ENCODE peak calls at places on chromosomes 3 and 15, in nine cellular contexts. One of them, this sample, is unnamed.

GRCh38 chr3:157073810-157074209 is 86.1 kb downstream of the CCNL1 start:
- DNase-seq in thoracic aorta: no peak
- DNase-seq in cardiac fibroblast: peak
- DNase-seq in hepatocyte: no peak
- DNase-seq in AG09309: peak
- DNase-seq in CD8-positive, alpha-beta T cell: no peak
- DNase-seq in MCF 10A: no peak
- DNase-seq in HFFc6: peak
- DNase-seq in type B pancreatic cell: no peak
- DNase-seq in this sample: no peak

GRCh38 chr3:9448643-9449042 is 51.2 kb downstream of the SETD5 start:
- DNase-seq in AG09309: no peak
- DNase-seq in HFFc6: peak
- DNase-seq in CD8-positive, alpha-beta T cell: no peak
- DNase-seq in MCF 10A: no peak
- DNase-seq in hepatocyte: no peak
- DNase-seq in thoracic aorta: no peak
- DNase-seq in type B pancreatic cell: no peak
- DNase-seq in cardiac fibroblast: no peak
- DNase-seq in this sample: no peak

GRCh38 chr3:5007873-5008272 is 28.6 kb downstream of the BHLHE40 start:
- DNase-seq in thoracic aorta: no peak
- DNase-seq in CD8-positive, alpha-beta T cell: no peak
- DNase-seq in cardiac fibroblast: no peak
- DNase-seq in AG09309: no peak
- DNase-seq in type B pancreatic cell: no peak
- DNase-seq in MCF 10A: no peak
- DNase-seq in hepatocyte: no peak
- DNase-seq in HFFc6: no peak
- DNase-seq in this sample: no peak

GRCh38 chr15:28989239-28989830 is 103.6 kb downstream of the APBA2 start:
- DNase-seq in thoracic aorta: no peak
- DNase-seq in type B pancreatic cell: no peak
- DNase-seq in MCF 10A: no peak
- DNase-seq in HFFc6: no peak
- DNase-seq in AG09309: no peak
- DNase-seq in CD8-positive, alpha-beta T cell: no peak
- DNase-seq in cardiac fibroblast: no peak
- DNase-seq in hepatocyte: no peak
- DNase-seq in this sample: no peak

GRCh38 chr3:127762077-127762786 is 60.1 kb downstream of the MGLL start:
- DNase-seq in AG09309: no peak
- DNase-seq in type B pancreatic cell: no peak
- DNase-seq in thoracic aorta: no peak
- DNase-seq in cardiac fibroblast: peak
- DNase-seq in CD8-positive, alpha-beta T cell: no peak
- DNase-seq in MCF 10A: no peak
- DNase-seq in hepatocyte: no peak
- DNase-seq in HFFc6: no peak
- DNase-seq in this sample: peak

GRCh38 chr3:120299403-120299802 is 14.4 kb upstream of the GPR156 start:
- DNase-seq in HFFc6: no peak
- DNase-seq in cardiac fibroblast: no peak
- DNase-seq in type B pancreatic cell: no peak
- DNase-seq in thoracic aorta: no peak
- DNase-seq in AG09309: no peak
- DNase-seq in CD8-positive, alpha-beta T cell: no peak
- DNase-seq in hepatocyte: no peak
- DNase-seq in MCF 10A: peak
- DNase-seq in this sample: no peak

GRCh38 chr3:4982773-4983738 is 3.8 kb downstream of the BHLHE40 start:
- DNase-seq in cardiac fibroblast: peak
- DNase-seq in hepatocyte: no peak
- DNase-seq in CD8-positive, alpha-beta T cell: no peak
- DNase-seq in AG09309: no peak
- DNase-seq in type B pancreatic cell: no peak
- DNase-seq in MCF 10A: peak
- DNase-seq in HFFc6: no peak
- DNase-seq in thoracic aorta: no peak
- DNase-seq in this sample: no peak

GRCh38 chr3:15051531-15051930 is 13.6 kb downstream of the MRPS25 start:
- DNase-seq in AG09309: no peak
- DNase-seq in MCF 10A: peak
- DNase-seq in hepatocyte: peak
- DNase-seq in HFFc6: peak
- DNase-seq in cardiac fibroblast: peak
- DNase-seq in type B pancreatic cell: no peak
- DNase-seq in thoracic aorta: no peak
- DNase-seq in CD8-positive, alpha-beta T cell: no peak
- DNase-seq in this sample: peak

GRCh38 chr3:104519968-104520655 is 846.6 kb upstream of the ALCAM start:
- DNase-seq in HFFc6: no peak
- DNase-seq in thoracic aorta: no peak
- DNase-seq in hepatocyte: no peak
- DNase-seq in CD8-positive, alpha-beta T cell: no peak
- DNase-seq in cardiac fibroblast: no peak
- DNase-seq in type B pancreatic cell: no peak
- DNase-seq in MCF 10A: no peak
- DNase-seq in AG09309: no peak
- DNase-seq in this sample: peak

GRCh38 chr15:63615935-63616334 is 18.7 kb downstream of the FBXL22 start:
- DNase-seq in type B pancreatic cell: no peak
- DNase-seq in HFFc6: no peak
- DNase-seq in AG09309: no peak
- DNase-seq in MCF 10A: no peak
- DNase-seq in hepatocyte: no peak
- DNase-seq in thoracic aorta: no peak
- DNase-seq in cardiac fibroblast: no peak
- DNase-seq in CD8-positive, alpha-beta T cell: no peak
- DNase-seq in this sample: no peak

GRCh38 chr15:28123408-28124023 is 24.4 kb upstream of the OCA2 start:
- DNase-seq in MCF 10A: peak
- DNase-seq in hepatocyte: peak
- DNase-seq in HFFc6: peak
- DNase-seq in type B pancreatic cell: no peak
- DNase-seq in AG09309: no peak
- DNase-seq in cardiac fibroblast: peak
- DNase-seq in CD8-positive, alpha-beta T cell: no peak
- DNase-seq in thoracic aorta: no peak
- DNase-seq in this sample: peak

GRCh38 chr3:195877767-195878423 is 30.5 kb downstream of the TNK2 start:
- DNase-seq in CD8-positive, alpha-beta T cell: no peak
- DNase-seq in cardiac fibroblast: no peak
- DNase-seq in type B pancreatic cell: no peak
- DNase-seq in MCF 10A: no peak
- DNase-seq in HFFc6: no peak
- DNase-seq in AG09309: no peak
- DNase-seq in hepatocyte: no peak
- DNase-seq in thoracic aorta: no peak
- DNase-seq in this sample: no peak

GRCh38 chr3:169627073-169627472 is 36.4 kb downstream of the MECOM start:
- DNase-seq in HFFc6: no peak
- DNase-seq in type B pancreatic cell: no peak
- DNase-seq in CD8-positive, alpha-beta T cell: no peak
- DNase-seq in MCF 10A: no peak
- DNase-seq in cardiac fibroblast: no peak
- DNase-seq in AG09309: no peak
- DNase-seq in thoracic aorta: no peak
- DNase-seq in hepatocyte: no peak
- DNase-seq in this sample: no peak

GRCh38 chr3:99578339-99578970 is 59.9 kb upstream of the COL8A1 start:
- DNase-seq in type B pancreatic cell: no peak
- DNase-seq in CD8-positive, alpha-beta T cell: no peak
- DNase-seq in cardiac fibroblast: no peak
- DNase-seq in HFFc6: no peak
- DNase-seq in hepatocyte: no peak
- DNase-seq in thoracic aorta: no peak
- DNase-seq in AG09309: no peak
- DNase-seq in MCF 10A: no peak
- DNase-seq in this sample: no peak

GRCh38 chr15:38536201-38536676 is 28.4 kb downstream of the RASGRP1 start:
- DNase-seq in hepatocyte: no peak
- DNase-seq in cardiac fibroblast: peak
- DNase-seq in thoracic aorta: no peak
- DNase-seq in HFFc6: peak
- DNase-seq in type B pancreatic cell: no peak
- DNase-seq in MCF 10A: no peak
- DNase-seq in AG09309: peak
- DNase-seq in CD8-positive, alpha-beta T cell: no peak
- DNase-seq in this sample: no peak

GRCh38 chr3:118607915-118608820 is 426.5 kb downstream of the IGSF11 start:
- DNase-seq in thoracic aorta: no peak
- DNase-seq in AG09309: no peak
- DNase-seq in type B pancreatic cell: no peak
- DNase-seq in hepatocyte: no peak
- DNase-seq in CD8-positive, alpha-beta T cell: no peak
- DNase-seq in MCF 10A: no peak
- DNase-seq in cardiac fibroblast: no peak
- DNase-seq in HFFc6: no peak
- DNase-seq in this sample: no peak

GRCh38 chr15:73368301-73369072 is at the start of gene HCN4:
- DNase-seq in hepatocyte: peak
- DNase-seq in AG09309: no peak
- DNase-seq in cardiac fibroblast: no peak
- DNase-seq in MCF 10A: no peak
- DNase-seq in thoracic aorta: no peak
- DNase-seq in type B pancreatic cell: no peak
- DNase-seq in HFFc6: no peak
- DNase-seq in CD8-positive, alpha-beta T cell: no peak
- DNase-seq in this sample: no peak

GRCh38 chr3:14476583-14477265 is 63.4 kb downstream of the GRIP2 start:
- DNase-seq in AG09309: no peak
- DNase-seq in type B pancreatic cell: no peak
- DNase-seq in hepatocyte: no peak
- DNase-seq in cardiac fibroblast: no peak
- DNase-seq in CD8-positive, alpha-beta T cell: no peak
- DNase-seq in thoracic aorta: no peak
- DNase-seq in HFFc6: no peak
- DNase-seq in MCF 10A: no peak
- DNase-seq in this sample: no peak

GRCh38 chr3:153173758-153174516 is 11.9 kb downstream of the RAP2B start:
- DNase-seq in MCF 10A: peak
- DNase-seq in cardiac fibroblast: peak
- DNase-seq in HFFc6: peak
- DNase-seq in type B pancreatic cell: no peak
- DNase-seq in CD8-positive, alpha-beta T cell: no peak
- DNase-seq in thoracic aorta: no peak
- DNase-seq in hepatocyte: no peak
- DNase-seq in AG09309: no peak
- DNase-seq in this sample: no peak

GRCh38 chr15:56249080-56249479 is 5.4 kb upstream of the RFX7 start:
- DNase-seq in MCF 10A: peak
- DNase-seq in thoracic aorta: no peak
- DNase-seq in cardiac fibroblast: peak
- DNase-seq in HFFc6: peak
- DNase-seq in hepatocyte: peak
- DNase-seq in AG09309: peak
- DNase-seq in type B pancreatic cell: no peak
- DNase-seq in CD8-positive, alpha-beta T cell: no peak
- DNase-seq in this sample: no peak
- TF ChIP-seq CTCF in MCF 10A: peak
- TF ChIP-seq CTCF in thoracic aorta: no peak
- TF ChIP-seq CTCF in cardiac fibroblast: peak
- TF ChIP-seq CTCF in HFFc6: peak
- TF ChIP-seq CTCF in hepatocyte: peak
- TF ChIP-seq CTCF in AG09309: peak
- TF ChIP-seq CTCF in type B pancreatic cell: peak
- TF ChIP-seq CTCF in CD8-positive, alpha-beta T cell: no peak
- TF ChIP-seq CTCF in this sample: peak

DNA sequence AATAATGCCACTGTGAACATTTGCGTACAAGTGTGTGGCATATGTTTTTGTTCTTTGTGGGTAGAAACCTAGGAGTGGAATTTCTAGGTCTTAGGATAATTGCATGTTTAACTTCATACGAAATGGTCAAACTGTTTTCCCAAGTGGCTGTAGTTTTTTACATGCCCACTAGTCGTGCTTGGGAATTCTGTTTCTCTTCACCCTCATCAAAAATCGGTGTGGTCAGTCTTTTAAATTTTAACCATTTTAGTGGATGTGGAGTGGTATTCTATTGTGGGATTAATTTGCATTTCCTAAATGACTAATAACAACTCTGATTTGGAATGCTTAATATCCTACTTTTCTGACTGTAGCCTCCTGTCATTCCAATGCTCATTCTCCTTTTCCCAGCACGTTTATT is 27.6 kb downstream of the ZFAND6 start:
- DNase-seq in thoracic aorta: no peak
- DNase-seq in type B pancreatic cell: no peak
- DNase-seq in CD8-positive, alpha-beta T cell: no peak
- DNase-seq in cardiac fibroblast: no peak
- DNase-seq in HFFc6: no peak
- DNase-seq in AG09309: no peak
- DNase-seq in hepatocyte: no peak
- DNase-seq in MCF 10A: no peak
- DNase-seq in this sample: no peak
- TF ChIP-seq CTCF in thoracic aorta: no peak
- TF ChIP-seq CTCF in type B pancreatic cell: peak
- TF ChIP-seq CTCF in CD8-positive, alpha-beta T cell: no peak
- TF ChIP-seq CTCF in cardiac fibroblast: peak
- TF ChIP-seq CTCF in HFFc6: peak
- TF ChIP-seq CTCF in AG09309: peak
- TF ChIP-seq CTCF in hepatocyte: no peak
- TF ChIP-seq CTCF in MCF 10A: no peak
- TF ChIP-seq CTCF in this sample: no peak

DNA sequence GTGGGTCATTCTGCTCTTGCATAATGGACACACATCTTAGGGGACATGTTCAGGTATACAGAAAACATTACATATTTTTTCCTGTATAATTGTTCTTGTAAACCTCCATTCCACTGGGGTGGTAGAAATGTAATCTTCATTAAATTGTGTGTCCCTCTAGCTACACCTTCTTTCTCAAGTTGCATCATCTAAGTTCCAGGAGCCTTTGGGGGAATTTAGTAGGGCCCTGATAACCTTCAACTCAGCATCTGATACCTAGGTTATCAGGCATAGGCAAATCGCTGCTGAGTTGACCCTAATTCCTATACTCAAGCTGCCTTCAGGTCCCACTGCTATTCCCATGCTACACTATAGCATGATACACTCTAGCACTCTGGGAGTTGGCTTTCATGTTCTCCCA is 19.1 kb upstream of the CLASP2 start:
- DNase-seq in cardiac fibroblast: no peak
- DNase-seq in CD8-positive, alpha-beta T cell: no peak
- DNase-seq in HFFc6: no peak
- DNase-seq in AG09309: no peak
- DNase-seq in thoracic aorta: no peak
- DNase-seq in type B pancreatic cell: no peak
- DNase-seq in hepatocyte: no peak
- DNase-seq in MCF 10A: no peak
- DNase-seq in this sample: no peak
- TF ChIP-seq CTCF in cardiac fibroblast: no peak
- TF ChIP-seq CTCF in CD8-positive, alpha-beta T cell: no peak
- TF ChIP-seq CTCF in HFFc6: no peak
- TF ChIP-seq CTCF in AG09309: no peak
- TF ChIP-seq CTCF in thoracic aorta: no peak
- TF ChIP-seq CTCF in type B pancreatic cell: no peak
- TF ChIP-seq CTCF in hepatocyte: no peak
- TF ChIP-seq CTCF in MCF 10A: no peak
- TF ChIP-seq CTCF in this sample: no peak

DNA sequence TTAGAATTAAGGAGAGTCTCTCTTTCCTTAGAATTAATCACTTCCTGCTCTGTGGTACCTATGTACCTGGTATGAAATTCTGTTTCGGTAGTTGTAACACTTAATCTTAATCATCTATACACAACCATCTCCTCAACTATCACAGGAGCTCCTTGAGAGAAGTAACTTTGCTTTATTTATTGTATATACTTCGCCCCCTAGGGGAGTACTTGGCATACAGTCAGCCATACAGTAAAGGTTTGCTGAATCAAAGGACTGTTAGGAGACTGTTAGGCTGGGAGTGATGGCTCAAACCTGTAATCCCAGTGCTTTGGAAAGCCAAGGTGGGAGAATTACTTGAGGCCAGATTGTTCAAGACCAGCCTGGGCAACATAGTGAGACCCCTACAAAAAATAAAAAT is 44.7 kb downstream of the RORA start:
- DNase-seq in MCF 10A: no peak
- DNase-seq in CD8-positive, alpha-beta T cell: no peak
- DNase-seq in HFFc6: no peak
- DNase-seq in cardiac fibroblast: no peak
- DNase-seq in thoracic aorta: no peak
- DNase-seq in AG09309: no peak
- DNase-seq in type B pancreatic cell: no peak
- DNase-seq in hepatocyte: no peak
- DNase-seq in this sample: no peak
- TF ChIP-seq CTCF in MCF 10A: no peak
- TF ChIP-seq CTCF in CD8-positive, alpha-beta T cell: no peak
- TF ChIP-seq CTCF in HFFc6: peak
- TF ChIP-seq CTCF in cardiac fibroblast: peak
- TF ChIP-seq CTCF in thoracic aorta: no peak
- TF ChIP-seq CTCF in AG09309: no peak
- TF ChIP-seq CTCF in type B pancreatic cell: no peak
- TF ChIP-seq CTCF in hepatocyte: peak
- TF ChIP-seq CTCF in this sample: peak

This sample was measured in GM10248.